ENCODE peak calls at places on chromosome 4, in eight cellular contexts. One of them, this sample, is unnamed.

GRCh38 chr4:138789796-138790195 is 225.8 kb upstream of the NOCT start:
- DNase-seq in RPMI7951: no peak
- DNase-seq in activated T-cell treated with anti-CD3 and anti-CD28 coated beads, Interleukin-2, amount 50 U/mL, for 48 hours: no peak
- DNase-seq in stimulated activated CD4-positive, alpha-beta T cell treated with anti-CD3 and anti-CD28 coated beads, Interleukin-4, amount 100 ng/mL, for 1 hour: no peak
- DNase-seq in activated gamma-delta T cell treated with Interleukin-2 at 50 U/mL for 16 hours: no peak
- DNase-seq in T-helper 2 cell: no peak
- DNase-seq in activated CD8-positive, alpha-beta memory T cell treated with anti-CD3 and anti-CD28 coated beads, Interleukin-2, amount 10 ng/mL, durations not matched to agents 7 days and 5 days: no peak
- DNase-seq in NCI-H1105 treated with DMSO at 0.1 percent for 48 hours: no peak
- DNase-seq in this sample: no peak

GRCh38 chr4:75344915-75345314 is 169.3 kb downstream of the RCHY1 start:
- DNase-seq in T-helper 2 cell: no peak
- DNase-seq in activated CD8-positive, alpha-beta memory T cell treated with anti-CD3 and anti-CD28 coated beads, Interleukin-2, amount 10 ng/mL, durations not matched to agents 7 days and 5 days: no peak
- DNase-seq in RPMI7951: no peak
- DNase-seq in NCI-H1105 treated with DMSO at 0.1 percent for 48 hours: no peak
- DNase-seq in stimulated activated CD4-positive, alpha-beta T cell treated with anti-CD3 and anti-CD28 coated beads, Interleukin-4, amount 100 ng/mL, for 1 hour: no peak
- DNase-seq in activated gamma-delta T cell treated with Interleukin-2 at 50 U/mL for 16 hours: no peak
- DNase-seq in activated T-cell treated with anti-CD3 and anti-CD28 coated beads, Interleukin-2, amount 50 U/mL, for 48 hours: no peak
- DNase-seq in this sample: no peak

GRCh38 chr4:146428298-146428697 is 93.4 kb downstream of the SLC10A7 start:
- DNase-seq in activated CD8-positive, alpha-beta memory T cell treated with anti-CD3 and anti-CD28 coated beads, Interleukin-2, amount 10 ng/mL, durations not matched to agents 7 days and 5 days: no peak
- DNase-seq in activated T-cell treated with anti-CD3 and anti-CD28 coated beads, Interleukin-2, amount 50 U/mL, for 48 hours: no peak
- DNase-seq in RPMI7951: no peak
- DNase-seq in stimulated activated CD4-positive, alpha-beta T cell treated with anti-CD3 and anti-CD28 coated beads, Interleukin-4, amount 100 ng/mL, for 1 hour: no peak
- DNase-seq in NCI-H1105 treated with DMSO at 0.1 percent for 48 hours: peak; percentile 0
- DNase-seq in T-helper 2 cell: no peak
- DNase-seq in activated gamma-delta T cell treated with Interleukin-2 at 50 U/mL for 16 hours: no peak
- DNase-seq in this sample: no peak

GRCh38 chr4:15333692-15334633 is 93.9 kb upstream of the C1QTNF7 start:
- DNase-seq in RPMI7951: peak; percentile 91
- DNase-seq in activated T-cell treated with anti-CD3 and anti-CD28 coated beads, Interleukin-2, amount 50 U/mL, for 48 hours: no peak
- DNase-seq in activated CD8-positive, alpha-beta memory T cell treated with anti-CD3 and anti-CD28 coated beads, Interleukin-2, amount 10 ng/mL, durations not matched to agents 7 days and 5 days: no peak
- DNase-seq in stimulated activated CD4-positive, alpha-beta T cell treated with anti-CD3 and anti-CD28 coated beads, Interleukin-4, amount 100 ng/mL, for 1 hour: no peak
- DNase-seq in NCI-H1105 treated with DMSO at 0.1 percent for 48 hours: no peak
- DNase-seq in activated gamma-delta T cell treated with Interleukin-2 at 50 U/mL for 16 hours: no peak
- DNase-seq in T-helper 2 cell: no peak
- DNase-seq in this sample: peak; percentile 38

GRCh38 chr4:104531390-104531789 is 36.7 kb upstream of the CXXC4 start:
- DNase-seq in RPMI7951: no peak
- DNase-seq in NCI-H1105 treated with DMSO at 0.1 percent for 48 hours: no peak
- DNase-seq in activated CD8-positive, alpha-beta memory T cell treated with anti-CD3 and anti-CD28 coated beads, Interleukin-2, amount 10 ng/mL, durations not matched to agents 7 days and 5 days: no peak
- DNase-seq in T-helper 2 cell: no peak
- DNase-seq in activated gamma-delta T cell treated with Interleukin-2 at 50 U/mL for 16 hours: no peak
- DNase-seq in activated T-cell treated with anti-CD3 and anti-CD28 coated beads, Interleukin-2, amount 50 U/mL, for 48 hours: no peak
- DNase-seq in stimulated activated CD4-positive, alpha-beta T cell treated with anti-CD3 and anti-CD28 coated beads, Interleukin-4, amount 100 ng/mL, for 1 hour: no peak
- DNase-seq in this sample: no peak

GRCh38 chr4:186733778-186734177 is 10.1 kb upstream of the FAT1 start:
- DNase-seq in activated T-cell treated with anti-CD3 and anti-CD28 coated beads, Interleukin-2, amount 50 U/mL, for 48 hours: no peak
- DNase-seq in NCI-H1105 treated with DMSO at 0.1 percent for 48 hours: no peak
- DNase-seq in RPMI7951: peak; percentile 33
- DNase-seq in stimulated activated CD4-positive, alpha-beta T cell treated with anti-CD3 and anti-CD28 coated beads, Interleukin-4, amount 100 ng/mL, for 1 hour: no peak
- DNase-seq in activated gamma-delta T cell treated with Interleukin-2 at 50 U/mL for 16 hours: no peak
- DNase-seq in activated CD8-positive, alpha-beta memory T cell treated with anti-CD3 and anti-CD28 coated beads, Interleukin-2, amount 10 ng/mL, durations not matched to agents 7 days and 5 days: no peak
- DNase-seq in T-helper 2 cell: no peak
- DNase-seq in this sample: no peak

GRCh38 chr4:122758033-122758432 is 25.5 kb downstream of the BBS12 start:
- DNase-seq in activated CD8-positive, alpha-beta memory T cell treated with anti-CD3 and anti-CD28 coated beads, Interleukin-2, amount 10 ng/mL, durations not matched to agents 7 days and 5 days: no peak
- DNase-seq in T-helper 2 cell: no peak
- DNase-seq in NCI-H1105 treated with DMSO at 0.1 percent for 48 hours: peak; percentile 13
- DNase-seq in stimulated activated CD4-positive, alpha-beta T cell treated with anti-CD3 and anti-CD28 coated beads, Interleukin-4, amount 100 ng/mL, for 1 hour: no peak
- DNase-seq in RPMI7951: peak; percentile 37
- DNase-seq in activated T-cell treated with anti-CD3 and anti-CD28 coated beads, Interleukin-2, amount 50 U/mL, for 48 hours: no peak
- DNase-seq in activated gamma-delta T cell treated with Interleukin-2 at 50 U/mL for 16 hours: no peak
- DNase-seq in this sample: peak; percentile 27

GRCh38 chr4:73740353-73740778 is at the start of gene CXCL8:
- DNase-seq in T-helper 2 cell: no peak
- DNase-seq in activated T-cell treated with anti-CD3 and anti-CD28 coated beads, Interleukin-2, amount 50 U/mL, for 48 hours: no peak
- DNase-seq in RPMI7951: peak; percentile 99
- DNase-seq in NCI-H1105 treated with DMSO at 0.1 percent for 48 hours: peak; percentile 85
- DNase-seq in stimulated activated CD4-positive, alpha-beta T cell treated with anti-CD3 and anti-CD28 coated beads, Interleukin-4, amount 100 ng/mL, for 1 hour: no peak
- DNase-seq in activated CD8-positive, alpha-beta memory T cell treated with anti-CD3 and anti-CD28 coated beads, Interleukin-2, amount 10 ng/mL, durations not matched to agents 7 days and 5 days: no peak
- DNase-seq in activated gamma-delta T cell treated with Interleukin-2 at 50 U/mL for 16 hours: no peak
- DNase-seq in this sample: peak; percentile 63

GRCh38 chr4:152176627-152177214 is 359.2 kb downstream of the FBXW7 start:
- DNase-seq in T-helper 2 cell: no peak
- DNase-seq in NCI-H1105 treated with DMSO at 0.1 percent for 48 hours: no peak
- DNase-seq in activated CD8-positive, alpha-beta memory T cell treated with anti-CD3 and anti-CD28 coated beads, Interleukin-2, amount 10 ng/mL, durations not matched to agents 7 days and 5 days: no peak
- DNase-seq in RPMI7951: no peak
- DNase-seq in stimulated activated CD4-positive, alpha-beta T cell treated with anti-CD3 and anti-CD28 coated beads, Interleukin-4, amount 100 ng/mL, for 1 hour: no peak
- DNase-seq in activated gamma-delta T cell treated with Interleukin-2 at 50 U/mL for 16 hours: no peak
- DNase-seq in activated T-cell treated with anti-CD3 and anti-CD28 coated beads, Interleukin-2, amount 50 U/mL, for 48 hours: no peak
- DNase-seq in this sample: no peak

This sample was measured in AG08395.